ENCODE peak calls at places on chromosome 9, in eight cellular contexts. Q is B cell; B is Daoy; C is activated T-cell treated with anti-CD3 and anti-CD28 coated beads, Interleukin-2, amount 50 U/mL, for 24 hours; O is pancreas; L is A549; U is aorta; K is GM13977. G is an unnamed sample.

GRCh38 chr9:90306118-90306517 is 336.5 kb downstream of the DIRAS2 start:
- DNase-seq in Q (no peak), B (no peak), C (no peak), O (no peak), L (no peak), U (no peak), K (no peak), G (no peak)

GRCh38 chr9:8879284-8879683 is 1079.7 kb upstream of the DMAC1 start:
- DNase-seq in Q (no peak), B (no peak), C (no peak), O (no peak), L (no peak), U (no peak), K (no peak), G (no peak)

GRCh38 chr9:83355024-83355444 is 183.2 kb downstream of the FRMD3 start:
- DNase-seq in Q (no peak), B (peak), C (no peak), O (no peak), L (no peak), U (no peak), K (no peak), G (no peak)

GRCh38 chr9:134324359-134325095 is 1.7 kb upstream of the RXRA start:
- DNase-seq in Q (peak), B (peak), C (peak), O (peak), L (no peak), U (peak), K (no peak), G (no peak)

GRCh38 chr9:114611516-114612271 is 603 bp downstream of the TMEM268 start:
- DNase-seq in Q (peak), B (peak), C (no peak), O (peak), L (peak), U (peak), K (peak), G (no peak)

GRCh38 chr9:134442486-134443168 is 116.4 kb downstream of the RXRA start:
- DNase-seq in Q (no peak), B (peak), C (peak), O (no peak), L (no peak), U (no peak), K (no peak), G (no peak)

GRCh38 chr9:31210982-31211570 is 1173.4 kb upstream of the ACO1 start:
- DNase-seq in Q (no peak), B (peak), C (peak), O (no peak), L (no peak), U (no peak), K (peak), G (no peak)

GRCh38 chr9:70830618-70831017 is 290.8 kb downstream of the TRPM3 start:
- DNase-seq in Q (no peak), B (no peak), C (no peak), O (no peak), L (no peak), U (no peak), K (no peak), G (no peak)

GRCh38 chr9:86487222-86487841 is 133.1 kb upstream of the TUT7 start:
- DNase-seq in Q (peak), B (peak), C (no peak), O (no peak), L (peak), U (no peak), K (peak), G (peak)

GRCh38 chr9:124124729-124125589 is 113.4 kb downstream of the LHX2 start:
- DNase-seq in Q (no peak), B (no peak), C (no peak), O (no peak), L (no peak), U (no peak), K (no peak), G (no peak)

GRCh38 chr9:117645245-117645636 is 59.0 kb upstream of the TLR4 start:
- DNase-seq in Q (no peak), B (no peak), C (no peak), O (no peak), L (no peak), U (no peak), K (no peak), G (no peak)

GRCh38 chr9:70590264-70590646 is 175.8 kb upstream of the KLF9 start:
- DNase-seq in Q (no peak), B (no peak), C (no peak), O (no peak), L (no peak), U (no peak), K (no peak), G (no peak)

GRCh38 chr9:95438958-95439357 is 77.8 kb downstream of the PTCH1 start:
- DNase-seq in Q (no peak), B (no peak), C (no peak), O (no peak), L (no peak), U (no peak), K (no peak), G (no peak)

GRCh38 chr9:8486095-8486494 is 686.5 kb upstream of the DMAC1 start:
- DNase-seq in Q (no peak), B (peak), C (no peak), O (no peak), L (no peak), U (peak), K (no peak), G (peak)

GRCh38 chr9:118836891-118837290 is 532.3 kb downstream of the BRINP1 start:
- DNase-seq in Q (no peak), B (no peak), C (no peak), O (no peak), L (no peak), U (no peak), K (no peak), G (no peak)

GRCh38 chr9:98328141-98328540 is 72.7 kb upstream of the TBC1D2 start:
- DNase-seq in Q (no peak), B (no peak), C (no peak), O (no peak), L (no peak), U (no peak), K (no peak), G (no peak)

GRCh38 chr9:72592501-72593403 is 71.3 kb downstream of the TMC1 start:
- DNase-seq in Q (peak), B (peak), C (no peak), O (peak), L (peak), U (no peak), K (peak), G (peak)

GRCh38 chr9:93683331-93684134 is 107.1 kb downstream of the PHF2 start:
- DNase-seq in Q (no peak), B (no peak), C (no peak), O (peak), L (no peak), U (peak), K (no peak), G (no peak)

GRCh38 chr9:137665697-137666504 is 47.1 kb downstream of the EHMT1 start:
- DNase-seq in Q (no peak), B (no peak), C (no peak), O (no peak), L (no peak), U (peak), K (no peak), G (no peak)

GRCh38 chr9:79670269-79670961 is 98.7 kb downstream of the TLE4 start:
- DNase-seq in Q (no peak), B (no peak), C (no peak), O (no peak), L (no peak), U (no peak), K (no peak), G (no peak)

GRCh38 chr9:110714314-110714713 is 45.7 kb downstream of the MUSK start:
- DNase-seq in Q (no peak), B (peak), C (no peak), O (no peak), L (no peak), U (no peak), K (no peak), G (no peak)

GRCh38 chr9:127158995-127159801 is 36.8 kb upstream of the ANGPTL2 start:
- DNase-seq in Q (no peak), B (peak), C (no peak), O (no peak), L (peak), U (no peak), K (no peak), G (no peak)